ENCODE peak calls at places on chromosomes 16 and 17, in five cellular contexts. One of them, this sample, is unnamed.

GRCh38 chr16:65965632-65966031 is 400.9 kb upstream of the CDH5 start:
- DNase-seq in left cardiac atrium: no peak
- DNase-seq in HT-29: peak
- DNase-seq in anterior cingulate cortex: no peak
- DNase-seq in fibroblast of the aortic adventitia: no peak
- DNase-seq in this sample: no peak

GRCh38 chr16:81140930-81141780 is 45.0 kb upstream of the GCSH start:
- DNase-seq in fibroblast of the aortic adventitia: no peak
- DNase-seq in anterior cingulate cortex: no peak
- DNase-seq in HT-29: peak
- DNase-seq in left cardiac atrium: no peak
- DNase-seq in this sample: no peak

GRCh38 chr17:4634981-4635380 is 6.5 kb downstream of the ALOX15 start:
- DNase-seq in anterior cingulate cortex: no peak
- DNase-seq in HT-29: no peak
- DNase-seq in fibroblast of the aortic adventitia: peak
- DNase-seq in left cardiac atrium: no peak
- DNase-seq in this sample: no peak

GRCh38 chr17:45197555-45198334 is 23.9 kb upstream of the FMNL1 start:
- DNase-seq in left cardiac atrium: peak
- DNase-seq in anterior cingulate cortex: peak
- DNase-seq in HT-29: peak
- DNase-seq in fibroblast of the aortic adventitia: peak
- DNase-seq in this sample: peak

GRCh38 chr16:51556694-51557327 is 405.7 kb upstream of the SALL1 start:
- DNase-seq in anterior cingulate cortex: no peak
- DNase-seq in HT-29: no peak
- DNase-seq in fibroblast of the aortic adventitia: peak
- DNase-seq in left cardiac atrium: no peak
- DNase-seq in this sample: no peak

GRCh38 chr17:78719630-78720298 is 62.3 kb downstream of the CYTH1 start:
- DNase-seq in fibroblast of the aortic adventitia: no peak
- DNase-seq in anterior cingulate cortex: no peak
- DNase-seq in HT-29: no peak
- DNase-seq in left cardiac atrium: no peak
- DNase-seq in this sample: no peak

GRCh38 chr17:77054926-77055325 is 85.8 kb upstream of the SEC14L1 start:
- DNase-seq in fibroblast of the aortic adventitia: no peak
- DNase-seq in left cardiac atrium: no peak
- DNase-seq in anterior cingulate cortex: no peak
- DNase-seq in HT-29: no peak
- DNase-seq in this sample: no peak

GRCh38 chr17:68033636-68034451 is 1.7 kb upstream of the KPNA2 start:
- DNase-seq in anterior cingulate cortex: no peak
- DNase-seq in HT-29: peak
- DNase-seq in fibroblast of the aortic adventitia: peak
- DNase-seq in left cardiac atrium: no peak
- DNase-seq in this sample: no peak

GRCh38 chr16:69595127-69596036 is 29.6 kb downstream of the NFAT5 start:
- DNase-seq in fibroblast of the aortic adventitia: peak
- DNase-seq in left cardiac atrium: no peak
- DNase-seq in HT-29: no peak
- DNase-seq in anterior cingulate cortex: no peak
- DNase-seq in this sample: no peak

GRCh38 chr17:29622337-29623282 is at the start of gene CORO6:
- DNase-seq in fibroblast of the aortic adventitia: peak
- DNase-seq in left cardiac atrium: peak
- DNase-seq in HT-29: no peak
- DNase-seq in anterior cingulate cortex: peak
- DNase-seq in this sample: peak

GRCh38 chr16:11588321-11589244 is 1.9 kb upstream of the LITAF start:
- DNase-seq in fibroblast of the aortic adventitia: no peak
- DNase-seq in left cardiac atrium: no peak
- DNase-seq in HT-29: no peak
- DNase-seq in anterior cingulate cortex: no peak
- DNase-seq in this sample: no peak

GRCh38 chr16:1261131-1261917 is 5.5 kb downstream of the TPSD1 start:
- DNase-seq in left cardiac atrium: no peak
- DNase-seq in HT-29: no peak
- DNase-seq in fibroblast of the aortic adventitia: no peak
- DNase-seq in anterior cingulate cortex: no peak
- DNase-seq in this sample: no peak

GRCh38 chr17:29084476-29085148 is 41.7 kb downstream of the PIPOX start:
- DNase-seq in anterior cingulate cortex: no peak
- DNase-seq in HT-29: no peak
- DNase-seq in left cardiac atrium: no peak
- DNase-seq in fibroblast of the aortic adventitia: no peak
- DNase-seq in this sample: no peak

GRCh38 chr17:81608082-81608481 is 28.8 kb downstream of the NPLOC4 start:
- DNase-seq in HT-29: no peak
- DNase-seq in anterior cingulate cortex: no peak
- DNase-seq in left cardiac atrium: no peak
- DNase-seq in fibroblast of the aortic adventitia: no peak
- DNase-seq in this sample: no peak

This sample was measured in activated naive CD8-positive, alpha-beta T cell treated with anti-CD3 and anti-CD28 coated beads, Interleukin-2, amount 50 U/mL, for 16 hours.